ENCODE peak calls at places on chromosomes 3 and 15, in five cellular contexts. S is cardiac muscle cell, H is lower lobe of right lung, G is PC-9, A is fibroblast of lung. M is an unnamed sample.

GRCh38 chr3:55243686-55244085 is 243.4 kb downstream of the WNT5A start:
- DNase-seq in S (no peak), A (no peak), G (no peak), H (no peak), M (no peak)

GRCh38 chr3:186241910-186242821 is 119.9 kb downstream of the DGKG start:
- DNase-seq in S (peak), H (peak), G (peak), A (peak), M (peak)

GRCh38 chr3:131917006-131917405 is 117.8 kb downstream of the CPNE4 start:
- DNase-seq in G (no peak), H (no peak), A (no peak), S (no peak), M (no peak)

GRCh38 chr3:179068779-179069530 is 2.7 kb downstream of the ZMAT3 start:
- DNase-seq in H (no peak), A (peak), G (peak), S (peak), M (no peak)

GRCh38 chr3:11624161-11624560 is 19.6 kb downstream of the VGLL4 start:
- DNase-seq in H (no peak), A (no peak), S (no peak), G (no peak), M (no peak)

GRCh38 chr3:73547427-73548036 is 77.2 kb downstream of the PDZRN3 start:
- DNase-seq in H (no peak), G (no peak), A (peak), S (peak), M (no peak)

GRCh38 chr3:43239755-43240154 is 46.6 kb upstream of the SNRK start:
- DNase-seq in G (no peak), S (no peak), H (no peak), A (no peak), M (peak)

GRCh38 chr3:71629289-71630252 is 46.0 kb upstream of the FOXP1 start:
- DNase-seq in S (peak), A (peak), H (peak), G (no peak), M (no peak)

GRCh38 chr3:135736740-135737139 is 228.8 kb upstream of the PPP2R3A start:
- DNase-seq in S (no peak), G (no peak), A (no peak), H (no peak), M (no peak)

GRCh38 chr3:68256635-68257034 is 602.2 kb upstream of the SUCLG2 start:
- DNase-seq in G (no peak), H (no peak), S (no peak), A (no peak), M (no peak)

GRCh38 chr3:40152482-40153133 is 156.9 kb upstream of the EIF1B start:
- DNase-seq in S (no peak), G (no peak), A (no peak), H (no peak), M (peak)

GRCh38 chr3:126114406-126115386 is 30.8 kb upstream of the SLC41A3 start:
- DNase-seq in A (no peak), S (no peak), G (no peak), H (no peak), M (no peak)

GRCh38 chr15:64527263-64527984 is 67.0 kb downstream of the ZNF609 start:
- DNase-seq in G (no peak), A (peak), S (peak), H (no peak), M (peak)

GRCh38 chr3:126083511-126083912 is 412 bp downstream of the SLC41A3 start:
- DNase-seq in A (peak), S (peak), H (peak), G (peak), M (peak)

GRCh38 chr15:85551221-85551832 is 170.9 kb downstream of the AKAP13 start:
- DNase-seq in H (no peak), S (peak), A (peak), G (no peak), M (no peak)

GRCh38 chr3:183229177-183229576 is 23.9 kb upstream of the B3GNT5 start:
- DNase-seq in G (no peak), A (no peak), S (no peak), H (no peak), M (no peak)

GRCh38 chr15:93716615-93717221 is 514.6 kb upstream of the MCTP2 start:
- DNase-seq in H (no peak), A (no peak), S (no peak), G (no peak), M (no peak)

GRCh38 chr3:57434041-57434440 is 110.1 kb downstream of the DNAH12 start:
- DNase-seq in S (peak), G (peak), H (no peak), A (peak), M (peak)

GRCh38 chr15:45128971-45129639 is 574 bp downstream of the DUOXA1 start:
- DNase-seq in S (no peak), G (no peak), A (no peak), H (peak), M (no peak)
- H3K27ac ChIP-seq in S (no peak), G (no peak), A (no peak), H (peak), M (no peak)

DNA sequence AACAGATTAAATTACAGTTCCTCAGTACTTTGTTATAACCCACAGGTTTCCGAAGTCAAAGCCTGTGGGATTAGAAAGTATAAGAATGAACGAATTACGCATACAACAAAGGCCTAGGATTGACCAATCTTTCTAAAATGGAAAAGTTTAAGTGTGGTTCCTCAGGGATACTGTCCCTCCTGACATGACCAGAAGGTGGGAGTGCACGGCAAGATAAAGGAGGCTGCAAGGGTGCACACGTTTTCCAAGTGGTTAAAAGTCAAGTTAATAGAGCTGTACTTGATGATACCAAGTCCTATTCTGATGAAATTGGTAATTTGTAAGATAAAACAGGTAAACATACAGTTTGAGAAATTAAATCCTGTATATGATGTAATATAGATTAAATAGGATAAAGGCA is 96.2 kb downstream of the ALDH1A2 start:
- DNase-seq in G (no peak), H (no peak), A (peak), S (peak), M (peak)
- TF ChIP-seq CTCF in G (no peak), H (no peak), A (no peak), S (peak), M (peak)

GRCh38 chr15:80567721-80568157 is 127.4 kb upstream of the ABHD17C start:
- DNase-seq in A (peak), G (peak), H (no peak), S (peak), M (peak)

GRCh38 chr15:80564056-80564455 is 131.1 kb upstream of the ABHD17C start:
- DNase-seq in G (no peak), H (no peak), A (no peak), S (no peak), M (no peak)

GRCh38 chr15:80565398-80565797 is 129.7 kb upstream of the ABHD17C start:
- DNase-seq in S (no peak), H (no peak), A (no peak), G (no peak), M (no peak)

GRCh38 chr15:80568298-80568697 is 126.8 kb upstream of the ABHD17C start:
- DNase-seq in G (no peak), H (no peak), A (peak), S (peak), M (peak)

DNA sequence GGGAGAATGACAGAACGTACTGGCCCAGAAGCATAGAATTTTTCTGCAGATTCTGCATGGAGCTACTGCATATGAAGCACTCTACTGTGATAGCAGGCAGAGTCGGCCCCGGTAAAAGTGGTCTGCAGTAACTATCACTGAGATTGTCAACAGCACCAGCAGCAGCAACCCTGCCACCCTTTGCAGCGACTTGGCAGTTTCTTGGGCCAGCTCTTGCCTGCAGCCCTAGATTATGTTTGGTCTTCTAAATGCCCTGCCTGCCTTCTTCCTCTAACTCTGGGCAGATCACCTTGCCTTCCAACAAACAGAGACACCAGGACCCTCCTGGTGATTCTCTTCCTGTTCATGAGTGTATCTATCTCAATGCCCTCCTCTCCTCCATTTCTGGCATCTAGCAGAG is 129.1 kb upstream of the ABHD17C start:
- DNase-seq in S (no peak), H (no peak), A (no peak), G (no peak), M (no peak)
- H3K27ac ChIP-seq in S (no peak), H (no peak), A (no peak), G (no peak), M (no peak)

GRCh38 chr3:124862006-124862405 is 25.2 kb downstream of the ITGB5 start:
- DNase-seq in H (no peak), A (no peak), G (no peak), S (no peak), M (no peak)
- TF ChIP-seq CTCF in H (no peak), A (no peak), G (no peak), S (no peak), M (no peak)

GRCh38 chr15:38164507-38164906 is 88.1 kb upstream of the SPRED1 start:
- DNase-seq in A (no peak), G (no peak), H (no peak), S (no peak), M (no peak)
- H3K27ac ChIP-seq in A (no peak), G (no peak), H (no peak), S (no peak), M (no peak)

DNA sequence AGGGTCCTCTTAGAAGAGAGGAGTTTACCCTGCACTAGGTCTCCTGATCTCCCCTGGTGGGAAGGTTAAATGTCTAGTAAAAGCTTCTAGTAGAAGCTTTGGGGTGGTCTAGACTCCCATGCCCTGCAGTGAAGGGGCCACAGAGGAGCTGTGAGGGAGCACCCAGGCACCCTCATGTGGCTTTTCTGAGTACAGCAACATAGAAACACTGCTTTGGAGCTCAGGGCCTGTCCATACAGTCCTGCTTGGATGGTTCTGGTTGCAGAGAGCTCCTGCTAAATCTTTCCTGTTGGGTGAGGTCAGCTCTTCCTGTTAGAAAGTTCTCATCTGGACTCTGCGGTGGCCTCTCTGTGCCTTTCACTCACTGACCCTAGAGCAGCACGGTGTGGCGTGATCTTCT is 47.8 kb downstream of the GPD1L start:
- DNase-seq in A (no peak), S (no peak), G (no peak), H (no peak), M (no peak)
- TF ChIP-seq CTCF in A (no peak), S (peak), G (peak), H (no peak), M (peak)

GRCh38 chr15:77496710-77497107 is 76.0 kb downstream of the HMG20A start:
- DNase-seq in H (peak), S (peak), G (peak), A (peak), M (no peak)

GRCh38 chr15:77497108-77497737 is 76.5 kb downstream of the HMG20A start:
- DNase-seq in G (peak), H (no peak), S (peak), A (peak), M (no peak)

GRCh38 chr15:77499087-77499765 is 78.5 kb downstream of the HMG20A start:
- DNase-seq in S (no peak), G (no peak), H (no peak), A (no peak), M (no peak)

GRCh38 chr15:77495806-77496589 is 75.3 kb downstream of the HMG20A start:
- DNase-seq in A (peak), S (peak), H (no peak), G (no peak), M (no peak)

DNA sequence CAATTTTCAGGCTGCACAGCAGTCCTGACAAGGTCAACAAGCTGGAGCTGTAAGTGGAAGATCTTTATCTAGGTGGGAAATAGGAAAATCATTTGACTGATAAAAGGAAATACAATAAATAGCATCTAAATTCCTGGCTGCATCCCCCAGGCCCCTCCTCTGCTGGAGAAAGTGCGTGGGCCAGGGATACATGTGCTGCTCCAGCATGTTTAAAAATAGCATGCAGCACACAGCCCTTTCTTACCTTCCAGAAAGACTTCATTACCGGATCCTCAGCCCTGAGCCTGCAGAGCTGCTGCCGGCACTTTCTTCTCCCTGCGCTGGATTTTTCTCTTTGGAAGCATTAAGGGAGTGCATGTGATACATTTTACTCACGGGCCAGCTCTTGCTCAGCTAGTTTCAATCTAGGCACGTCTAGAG is 77.3 kb downstream of the HMG20A start:
- DNase-seq in A (no peak), G (no peak), S (peak), H (no peak), M (no peak)
- H3K27ac ChIP-seq in A (no peak), G (no peak), S (peak), H (peak), M (no peak)